ENCODE peak calls at places on chromosome 22, in ten cellular contexts. O is tibial artery; W is activated CD8-positive, alpha-beta T cell treated with anti-CD3 and anti-CD28 coated beads for 36 hours; X is bronchial epithelial cell; K is astrocyte of the spinal cord; N is neural progenitor cell; D is prostate gland; I is HCT116; B is suprapubic skin; Z is A549. Y is an unnamed sample.

GRCh38 chr22:19810381-19811141 is 44.1 kb downstream of the GNB1L start:
- DNase-seq in Z (no peak), B (no peak), K (peak; percentile 89), O (peak; percentile 57), X (no peak), I (no peak), W (peak; percentile 18), D (no peak), N (peak; percentile 31), Y (no peak)

GRCh38 chr22:32991353-32992115 is 66.6 kb downstream of the SYN3 start:
- DNase-seq in O (peak; percentile 78), Z (no peak), N (no peak), X (peak; percentile 91), K (no peak), W (no peak), B (peak; percentile 91), I (no peak), D (peak; percentile 78), Y (no peak)

GRCh38 chr22:19843107-19843856 is 11.4 kb downstream of the GNB1L start:
- DNase-seq in O (no peak), N (peak; percentile 42), Z (no peak), D (no peak), K (no peak), B (no peak), W (no peak), I (no peak), X (no peak), Y (no peak)

GRCh38 chr22:26892401-26893033 is 235.1 kb downstream of the MIAT start:
- DNase-seq in I (no peak), O (no peak), B (no peak), N (no peak), X (peak; percentile 44), K (no peak), Z (no peak), D (no peak), W (no peak), Y (no peak)

GRCh38 chr22:46149998-46150549 is at the start of gene PPARA:
- DNase-seq in O (peak; percentile 95), I (peak; percentile 22), W (peak; percentile 83), Z (peak; percentile 78), D (peak; percentile 91), K (peak; percentile 39), N (peak; percentile 82), X (peak; percentile 23), B (peak; percentile 91), Y (peak; percentile 81)

GRCh38 chr22:36344106-36344827 is 43.5 kb downstream of the MYH9 start:
- DNase-seq in I (no peak), N (no peak), K (no peak), D (no peak), O (no peak), Z (no peak), W (peak; percentile 93), B (no peak), X (no peak), Y (no peak)

GRCh38 chr22:47396515-47396914 is 634.1 kb downstream of the TBC1D22A start:
- DNase-seq in W (no peak), X (no peak), O (peak; percentile 65), K (no peak), D (no peak), B (peak; percentile 44), I (no peak), Z (no peak), N (no peak), Y (no peak)

GRCh38 chr22:39661501-39661841 is 90.9 kb downstream of the CACNA1I start:
- DNase-seq in W (no peak), Z (no peak), X (no peak), B (no peak), O (no peak), K (no peak), D (no peak), N (no peak), I (no peak), Y (no peak)

GRCh38 chr22:31344369-31345330 is 1.5 kb downstream of the PATZ1 start:
- DNase-seq in Z (no peak), X (no peak), D (peak; percentile 65), O (peak; percentile 71), B (peak; percentile 72), W (peak; percentile 49), I (no peak), K (peak; percentile 61), N (peak; percentile 9), Y (no peak)

GRCh38 chr22:20131593-20131855 is at the start of gene ZDHHC8:
- DNase-seq in K (no peak), X (no peak), W (peak; percentile 30), B (no peak), O (no peak), I (no peak), D (no peak), N (no peak), Z (no peak), Y (no peak)

GRCh38 chr22:39988386-39989114 is 6.2 kb upstream of the FAM83F start:
- DNase-seq in W (no peak), O (no peak), I (no peak), B (no peak), K (no peak), Z (no peak), X (no peak), N (no peak), D (no peak), Y (no peak)

GRCh38 chr22:48088926-48089536 is 1326.6 kb downstream of the TBC1D22A start:
- DNase-seq in X (no peak), I (no peak), K (no peak), W (no peak), N (no peak), B (peak; percentile 70), O (peak; percentile 38), Z (no peak), D (no peak), Y (no peak)

DNA sequence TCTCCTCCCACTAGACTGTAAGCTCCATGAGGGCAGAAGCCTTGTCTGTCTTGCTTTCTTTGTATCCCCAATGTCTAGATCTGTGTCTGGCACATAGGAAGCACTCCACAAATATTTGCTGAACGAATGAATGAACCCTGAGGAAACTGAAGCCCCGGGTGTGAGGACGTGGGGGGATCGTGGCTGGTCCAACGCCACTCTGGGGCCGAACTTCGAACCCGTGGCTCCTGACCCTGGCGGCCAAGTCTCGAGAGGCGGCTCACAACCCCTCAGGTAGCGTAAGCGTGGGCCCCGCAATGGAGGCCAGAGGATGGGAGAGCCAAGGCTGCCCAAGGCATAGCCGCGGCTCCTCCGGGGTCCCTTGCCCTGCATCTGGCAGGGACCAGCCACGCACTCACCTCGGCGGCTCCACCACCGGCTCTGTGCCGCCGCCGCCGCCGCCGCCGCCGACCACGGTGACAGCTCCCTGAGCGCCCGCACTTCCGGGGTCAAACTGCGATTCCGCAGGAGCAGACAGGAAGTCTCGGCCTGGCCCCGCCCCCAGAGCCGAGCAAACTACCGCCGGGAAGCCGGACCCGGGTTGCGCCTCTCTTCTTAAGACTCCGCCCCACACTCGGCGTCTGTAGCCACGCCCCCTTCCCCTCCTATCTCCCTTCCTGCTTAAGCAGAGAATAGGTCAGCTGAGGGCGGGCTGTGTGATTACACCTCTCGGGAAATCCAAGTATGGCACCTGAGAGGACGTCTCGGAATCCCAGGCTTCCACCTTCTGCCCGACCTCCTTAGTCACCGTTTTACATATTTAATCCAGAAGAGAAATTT is at the start of gene ASCC2:
- DNase-seq in I (peak; percentile 95), D (peak; percentile 99), O (peak; percentile 99), K (peak; percentile 97), W (peak; percentile 100), N (peak; percentile 99), B (peak; percentile 100), X (peak; percentile 97), Z (peak; percentile 91), Y (peak; percentile 98)
- TF ChIP-seq CTCF in I (no peak), D (no peak), O (peak; percentile 28), K (no peak), W (no peak), N (peak; percentile 4), B (no peak), X (no peak), Z (no peak), Y (peak; percentile 7)

GRCh38 chr22:37607010-37607911 is 1.4 kb upstream of the GGA1 start:
- DNase-seq in K (peak; percentile 55), D (peak; percentile 91), I (peak; percentile 83), N (peak; percentile 88), X (peak; percentile 82), B (peak; percentile 88), Z (peak; percentile 81), O (peak; percentile 85), W (peak; percentile 92), Y (peak; percentile 94)
- TF ChIP-seq CTCF in K (peak; percentile 99), D (peak; percentile 98), I (peak; percentile 96), N (peak; percentile 99), X (peak; percentile 99), B (peak; percentile 88), Z (peak; percentile 85), O (peak; percentile 78), W (peak; percentile 99), Y (peak; percentile 100)

GRCh38 chr22:34801221-34801620 is 264.7 kb upstream of the ISX start:
- DNase-seq in Z (no peak), D (no peak), K (no peak), W (no peak), O (no peak), I (no peak), B (no peak), N (no peak), X (no peak), Y (no peak)

GRCh38 chr22:34798605-34799004 is 267.4 kb upstream of the ISX start:
- DNase-seq in I (no peak), Z (no peak), W (no peak), K (no peak), N (no peak), O (no peak), D (no peak), B (no peak), X (no peak), Y (no peak)

GRCh38 chr22:34804588-34804987 is 261.4 kb upstream of the ISX start:
- DNase-seq in B (no peak), X (no peak), D (no peak), I (no peak), Z (no peak), W (no peak), K (no peak), N (peak; percentile 50), O (no peak), Y (no peak)

DNA sequence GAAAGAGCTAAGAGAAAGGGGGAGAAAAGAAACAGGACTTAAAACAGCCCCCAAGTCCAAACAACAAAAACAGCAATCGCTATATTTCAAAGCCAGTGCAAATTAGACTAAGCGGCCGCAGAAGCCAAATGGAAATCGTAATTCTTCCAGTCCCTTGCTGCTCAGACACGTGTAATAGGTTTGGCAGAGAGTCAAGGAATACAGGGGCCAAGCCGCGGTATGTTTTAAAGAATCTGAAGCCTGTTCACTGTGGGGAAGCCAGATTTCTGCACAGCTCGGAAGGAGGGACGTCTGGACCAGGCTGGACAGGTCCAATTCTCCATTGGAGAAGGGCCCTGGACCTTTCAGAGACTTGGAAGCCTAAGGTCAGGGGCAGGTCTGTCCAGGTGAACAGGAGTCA is 265.7 kb upstream of the ISX start:
- DNase-seq in X (no peak), Z (no peak), K (peak; percentile 64), O (no peak), D (peak; percentile 68), W (no peak), N (no peak), B (no peak), I (no peak), Y (no peak)
- TF ChIP-seq CTCF in X (no peak), Z (no peak), K (no peak), O (no peak), D (no peak), W (no peak), N (no peak), B (no peak), I (no peak), Y (no peak)

DNA sequence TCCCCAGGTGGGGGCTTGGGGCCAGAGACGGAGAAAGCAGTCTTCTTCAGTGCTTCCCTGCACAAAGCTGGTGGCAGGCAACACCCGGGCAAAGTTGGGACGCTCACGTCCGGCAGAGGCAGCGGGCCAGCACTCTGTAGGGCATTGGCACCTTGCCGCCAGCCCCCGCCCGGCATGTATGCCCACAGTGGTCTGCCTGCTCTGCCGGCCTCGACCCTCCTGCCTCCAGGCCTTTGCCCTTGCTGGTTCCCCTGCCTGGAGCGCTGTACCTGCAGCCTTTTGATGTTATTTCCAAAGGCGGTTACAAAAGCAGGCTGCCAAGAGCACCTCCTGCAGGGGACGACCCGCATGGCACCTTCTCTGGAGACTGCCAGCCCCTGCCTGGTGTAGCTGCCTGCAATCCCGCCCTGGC is 56.5 kb upstream of the SHISAL1 start:
- DNase-seq in O (no peak), I (no peak), B (peak; percentile 54), X (no peak), W (peak; percentile 16), N (peak; percentile 52), K (no peak), D (no peak), Z (no peak), Y (no peak)
- TF ChIP-seq CTCF in O (no peak), I (peak; percentile 53), B (no peak), X (peak; percentile 18), W (no peak), N (peak; percentile 62), K (peak; percentile 48), D (no peak), Z (no peak), Y (peak; percentile 48)

Y was measured in type B pancreatic cell.